ENCODE peak calls at places on chromosomes 7 and 10, in six cellular contexts. O, N, I, D, E and V are unnamed samples.

GRCh38 chr7:152588350-152588749 is 87.6 kb downstream of the XRCC2 start:
- DNase-seq in O (peak), I (no peak), N (peak), E (no peak), D (no peak), V (no peak)

GRCh38 chr7:159020987-159021386 is 123.7 kb downstream of the VIPR2 start:
- DNase-seq in O (no peak), N (no peak), E (no peak), D (no peak), I (peak), V (no peak)

GRCh38 chr7:38068461-38068860 is 109.6 kb upstream of the STARD3NL start:
- DNase-seq in I (no peak), N (no peak), D (no peak), E (no peak), O (no peak), V (no peak)

GRCh38 chr10:133278577-133279265 is 2.1 kb upstream of the ADAM8 start:
- DNase-seq in N (peak), I (no peak), E (peak), D (peak), O (no peak), V (no peak)

GRCh38 chr7:78379148-78379547 is 580.6 kb downstream of the PHTF2 start:
- DNase-seq in O (no peak), E (no peak), D (no peak), N (no peak), I (no peak), V (no peak)

GRCh38 chr7:155278921-155279320 is 18.8 kb upstream of the INSIG1 start:
- DNase-seq in I (no peak), O (peak), D (no peak), E (no peak), N (no peak), V (no peak)

GRCh38 chr7:33757050-33757449 is 148.3 kb upstream of the BMPER start:
- DNase-seq in O (no peak), N (no peak), E (no peak), I (no peak), D (no peak), V (no peak)

GRCh38 chr10:102727037-102727818 is 12.8 kb downstream of the SFXN2 start:
- DNase-seq in I (no peak), D (no peak), O (no peak), N (no peak), E (no peak), V (no peak)

GRCh38 chr10:70265032-70265689 is 18.6 kb downstream of the NPFFR1 start:
- DNase-seq in E (no peak), O (no peak), I (no peak), D (no peak), N (peak), V (peak)

GRCh38 chr10:21315321-21316220 is 209.9 kb downstream of the SKIDA1 start:
- DNase-seq in N (no peak), E (no peak), O (no peak), D (no peak), I (peak), V (peak)

GRCh38 chr7:42237162-42237821 is at the start of gene GLI3:
- DNase-seq in E (no peak), N (peak), I (peak), D (peak), O (peak), V (peak)

GRCh38 chr10:30529373-30529998 is 95.5 kb downstream of the MAP3K8 start:
- DNase-seq in I (no peak), E (peak), D (peak), N (no peak), O (no peak), V (peak)

GRCh38 chr10:33237736-33238624 is 96.5 kb downstream of the NRP1 start:
- DNase-seq in E (no peak), N (peak), I (no peak), D (no peak), O (peak), V (no peak)